ENCODE peak calls at places on chromosomes 12 and 14, in nine cellular contexts. A, Q, Y, E, B, O, J, F and Z are unnamed samples.

GRCh38 chr14:51004352-51004800 is 60.1 kb upstream of the PYGL start:
- DNase-seq in A (peak; percentile 45), Q (no peak), Y (no peak), E (no peak), B (no peak), O (no peak), J (peak; percentile 58), F (no peak), Z (no peak)

GRCh38 chr12:65715976-65716375 is 108.3 kb upstream of the HMGA2 start:
- DNase-seq in A (peak; percentile 21), Q (no peak), Y (no peak), E (peak; percentile 25), B (no peak), O (no peak), J (no peak), F (no peak), Z (no peak)

GRCh38 chr14:61537567-61538463 is 157.5 kb upstream of the HIF1A start:
- DNase-seq in A (no peak), Q (no peak), Y (no peak), E (peak; percentile 72), B (peak; percentile 56), O (peak; percentile 90), J (no peak), F (no peak), Z (no peak)

GRCh38 chr14:27366596-27366995 is 768.8 kb upstream of the NOVA1 start:
- DNase-seq in A (no peak), Q (no peak), Y (no peak), E (no peak), B (no peak), O (no peak), J (no peak), F (no peak), Z (no peak)

GRCh38 chr14:36805116-36805515 is 143.5 kb downstream of the PAX9 start:
- DNase-seq in A (peak; percentile 96), Q (no peak), Y (no peak), E (peak; percentile 29), B (peak; percentile 36), O (no peak), J (no peak), F (peak; percentile 68), Z (no peak)

GRCh38 chr14:69005432-69006148 is 26.5 kb upstream of the ACTN1 start:
- DNase-seq in A (no peak), Q (no peak), Y (peak; percentile 84), E (no peak), B (peak; percentile 49), O (peak; percentile 94), J (peak; percentile 59), F (peak; percentile 83), Z (no peak)

GRCh38 chr12:72277415-72277814 is 5.2 kb downstream of the TRHDE start:
- DNase-seq in A (no peak), Q (no peak), Y (no peak), E (no peak), B (no peak), O (peak; percentile 81), J (no peak), F (no peak), Z (no peak)

GRCh38 chr12:95545731-95546490 is 5.4 kb downstream of the USP44 start:
- DNase-seq in A (no peak), Q (no peak), Y (no peak), E (peak; percentile 28), B (no peak), O (no peak), J (no peak), F (no peak), Z (no peak)

GRCh38 chr14:61586539-61587396 is 108.5 kb upstream of the HIF1A start:
- DNase-seq in A (no peak), Q (no peak), Y (no peak), E (no peak), B (no peak), O (peak; percentile 77), J (no peak), F (no peak), Z (no peak)

GRCh38 chr14:65336191-65336591 is 76.3 kb upstream of the FUT8 start:
- DNase-seq in A (no peak), Q (no peak), Y (no peak), E (no peak), B (no peak), O (peak; percentile 73), J (no peak), F (no peak), Z (peak; percentile 83)

GRCh38 chr12:49017764-49018281 is 753 bp downstream of the PRKAG1 start:
- DNase-seq in A (peak; percentile 47), Q (no peak), Y (no peak), E (no peak), B (no peak), O (peak; percentile 46), J (peak; percentile 81), F (peak; percentile 56), Z (no peak)

GRCh38 chr12:76519538-76519937 is 40.0 kb downstream of the OSBPL8 start:
- DNase-seq in A (no peak), Q (no peak), Y (no peak), E (no peak), B (no peak), O (no peak), J (no peak), F (no peak), Z (no peak)

GRCh38 chr12:67348683-67349082 is 79.5 kb downstream of the CAND1 start:
- DNase-seq in A (no peak), Q (no peak), Y (no peak), E (no peak), B (no peak), O (no peak), J (no peak), F (no peak), Z (no peak)

GRCh38 chr12:122064034-122064777 is 14.3 kb upstream of the MLXIP start:
- DNase-seq in A (peak; percentile 96), Q (peak; percentile 97), Y (peak; percentile 86), E (peak; percentile 97), B (peak; percentile 100), O (peak; percentile 90), J (peak; percentile 95), F (peak; percentile 95), Z (no peak)

GRCh38 chr12:130116791-130117190 is 45.5 kb upstream of the FZD10 start:
- DNase-seq in A (no peak), Q (no peak), Y (no peak), E (no peak), B (no peak), O (no peak), J (no peak), F (no peak), Z (no peak)

GRCh38 chr12:54196396-54196795 is 7.6 kb upstream of the SMUG1 start:
- DNase-seq in A (no peak), Q (no peak), Y (no peak), E (no peak), B (no peak), O (no peak), J (no peak), F (no peak), Z (no peak)

GRCh38 chr12:18141583-18141982 is 51.6 kb upstream of the RERGL start:
- DNase-seq in A (no peak), Q (no peak), Y (no peak), E (no peak), B (no peak), O (no peak), J (no peak), F (no peak), Z (no peak)

GRCh38 chr12:41907036-41907435 is 237.6 kb downstream of the GXYLT1 start:
- DNase-seq in A (no peak), Q (no peak), Y (no peak), E (peak; percentile 20), B (peak; percentile 44), O (no peak), J (no peak), F (no peak), Z (no peak)

DNA sequence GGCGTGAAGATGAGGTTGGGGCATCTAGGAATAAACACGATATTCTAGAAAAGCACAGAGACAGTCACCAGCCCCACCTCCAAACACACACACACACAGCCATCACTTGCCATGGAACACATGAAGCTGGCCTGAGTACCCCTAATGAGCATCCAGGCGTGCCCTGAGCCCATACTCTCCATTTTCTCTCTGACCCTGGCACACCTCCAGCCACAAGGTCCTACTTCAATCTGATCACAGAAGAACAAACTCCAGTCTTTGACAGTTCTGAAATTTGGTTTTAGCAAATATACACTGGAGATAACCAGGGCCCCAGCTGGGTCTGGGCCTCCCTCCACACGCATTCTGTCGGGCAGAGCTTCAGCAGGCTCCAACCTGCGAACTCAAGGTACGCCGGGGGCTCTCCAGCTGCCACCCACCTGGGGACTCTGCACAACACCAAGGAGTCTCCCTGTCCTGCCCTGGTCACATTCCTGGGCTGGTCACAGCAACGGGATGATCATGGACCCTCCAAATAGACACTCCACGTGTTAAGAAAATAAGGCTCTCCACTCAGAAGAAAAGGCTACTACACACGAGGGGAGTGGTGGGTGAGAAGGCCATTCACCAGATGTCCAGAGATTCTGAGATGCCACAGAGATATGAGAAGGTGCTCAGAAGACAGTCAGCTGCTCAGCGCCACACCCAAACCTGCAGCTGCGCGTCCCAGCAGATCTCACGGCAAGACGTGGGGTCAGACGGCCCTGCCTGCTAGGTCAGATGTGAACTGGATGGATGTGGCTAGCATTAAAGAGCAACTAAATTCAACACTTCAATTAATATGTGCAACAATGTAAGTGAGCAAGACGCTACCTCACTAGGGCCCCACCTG is 57.0 kb upstream of the PNMA1 start:
- DNase-seq in A (no peak), Q (no peak), Y (no peak), E (no peak), B (peak; percentile 15), O (no peak), J (no peak), F (no peak), Z (no peak)
- H3K4me1 ChIP-seq in A (peaks cover 18% of the 10 kb centered on the region), Q (peaks cover 6% of the 10 kb centered on the region), Y (peaks cover 76% of the 10 kb centered on the region), E (peaks cover 13% of the 10 kb centered on the region), B (no peaks in the 10 kb centered on the region), O (peaks cover 23% of the 10 kb centered on the region), J (peaks cover 79% of the 10 kb centered on the region), F (peaks cover 39% of the 10 kb centered on the region), Z (peaks cover 63% of the 10 kb centered on the region)

GRCh38 chr12:1517734-1518485 is 76.5 kb downstream of the FBXL14 start:
- DNase-seq in A (no peak), Q (no peak), Y (no peak), E (no peak), B (peak; percentile 7), O (no peak), J (no peak), F (no peak), Z (no peak)
- H3K27ac ChIP-seq in A (peak overlapping the region; percentile 59), Q (no peak overlapping the region), Y (no peak overlapping the region), E (no peak overlapping the region), B (no peak overlapping the region), O (no peak overlapping the region), J (no peak overlapping the region), F (no peak overlapping the region), Z (no peak overlapping the region)

GRCh38 chr12:113221997-113222729 is 899 bp downstream of the TPCN1 start:
- DNase-seq in A (no peak), Q (no peak), Y (no peak), E (no peak), B (no peak), O (no peak), J (no peak), F (no peak), Z (no peak)
- H3K4me1 ChIP-seq in A (peaks cover 2% of the 10 kb centered on the region), Q (peaks cover 4% of the 10 kb centered on the region), Y (peaks cover 66% of the 10 kb centered on the region), E (peaks cover 18% of the 10 kb centered on the region), B (peaks cover 4% of the 10 kb centered on the region), O (peaks cover 4% of the 10 kb centered on the region), J (peaks cover 41% of the 10 kb centered on the region), F (peaks cover 11% of the 10 kb centered on the region), Z (peaks cover 30% of the 10 kb centered on the region)

GRCh38 chr14:71908141-71908540 is 24.1 kb upstream of the RGS6 start:
- DNase-seq in A (no peak), Q (no peak), Y (no peak), E (no peak), B (no peak), O (no peak), J (no peak), F (no peak), Z (no peak)

GRCh38 chr14:71905031-71905430 is 27.2 kb upstream of the RGS6 start:
- DNase-seq in A (no peak), Q (no peak), Y (no peak), E (no peak), B (no peak), O (no peak), J (no peak), F (no peak), Z (no peak)

GRCh38 chr14:71905860-71906259 is 26.4 kb upstream of the RGS6 start:
- DNase-seq in A (no peak), Q (no peak), Y (no peak), E (no peak), B (no peak), O (no peak), J (no peak), F (no peak), Z (no peak)
- H3K27ac ChIP-seq in A (no peak overlapping the region), Q (no peak overlapping the region), Y (peak overlapping the region; percentile 34), E (no peak overlapping the region), B (no peak overlapping the region), O (no peak overlapping the region), J (no peak overlapping the region), F (no peak overlapping the region), Z (no peak overlapping the region)